ENCODE peak calls at places on chromosomes 2 and 18, in five cellular contexts. E is mesendoderm, F is H9, A is IMR-90, G is mesenchymal stem cell. W is an unnamed sample.

GRCh38 chr2:39715822-39716221 is 50.1 kb downstream of the TMEM178A start:
- DNase-seq in G (no peak), A (no peak), F (no peak), E (no peak), W (no peak)

GRCh38 chr2:180905002-180905401 is 75.4 kb upstream of the UBE2E3 start:
- DNase-seq in E (no peak), G (peak), A (peak), F (peak), W (no peak)

GRCh38 chr18:5720132-5720531 is 175.2 kb downstream of the TMEM200C start:
- DNase-seq in A (no peak), E (no peak), F (no peak), G (no peak), W (no peak)

GRCh38 chr2:183927367-183928355 is 670.7 kb upstream of the ZNF804A start:
- DNase-seq in A (peak), E (peak), G (peak), F (no peak), W (no peak)

GRCh38 chr2:108908717-108909077 is 80.3 kb downstream of the EDAR start:
- DNase-seq in G (no peak), A (no peak), E (no peak), F (no peak), W (no peak)

GRCh38 chr2:104944495-104944894 is 90.6 kb downstream of the POU3F3 start:
- DNase-seq in G (no peak), A (no peak), F (no peak), E (peak), W (peak)

GRCh38 chr2:27351802-27352598 is 4.6 kb downstream of the GTF3C2 start:
- DNase-seq in E (no peak), A (no peak), G (no peak), F (no peak), W (no peak)

GRCh38 chr2:190791347-190791982 is 89.2 kb upstream of the GLS start:
- DNase-seq in A (peak), E (peak), G (peak), F (no peak), W (no peak)

GRCh38 chr2:64987001-64987962 is 1.9 kb upstream of the SLC1A4 start:
- DNase-seq in E (no peak), G (peak), F (no peak), A (peak), W (no peak)

GRCh38 chr2:23926289-23926749 is 604 bp downstream of the ATAD2B start:
- DNase-seq in F (peak), E (peak), G (no peak), A (no peak), W (peak)
- H3K4ac ChIP-seq in F (peak), E (no peak), G (peak), A (peak), W (no peak)

GRCh38 chr2:28683100-28683706 is 68.4 kb upstream of the PPP1CB start:
- DNase-seq in G (peak), A (peak), E (peak), F (peak), W (no peak)
- H3K4ac ChIP-seq in G (peak), A (peak), E (no peak), F (no peak), W (no peak)

GRCh38 chr2:54059504-54059903 is 55.9 kb upstream of the ACYP2 start:
- DNase-seq in G (no peak), A (no peak), E (no peak), F (no peak), W (no peak)

GRCh38 chr2:54054774-54055173 is 60.6 kb upstream of the ACYP2 start:
- DNase-seq in F (no peak), E (no peak), G (no peak), A (no peak), W (no peak)

GRCh38 chr2:54061272-54061671 is 54.1 kb upstream of the ACYP2 start:
- DNase-seq in F (no peak), G (no peak), E (no peak), A (no peak), W (no peak)

GRCh38 chr2:54060000-54060399 is 55.4 kb upstream of the ACYP2 start:
- DNase-seq in A (peak), G (no peak), F (no peak), E (no peak), W (no peak)

GRCh38 chr2:54058449-54058848 is 57.0 kb upstream of the ACYP2 start:
- DNase-seq in E (no peak), A (no peak), G (no peak), F (no peak), W (no peak)
- H3K4ac ChIP-seq in E (no peak), A (no peak), G (no peak), F (no peak), W (no peak)

GRCh38 chr2:30487603-30488002 is 40.6 kb downstream of the LCLAT1 start:
- DNase-seq in F (no peak), E (no peak), G (no peak), A (no peak), W (no peak)
- H3K4ac ChIP-seq in F (no peak), E (no peak), G (no peak), A (peak), W (no peak)